ENCODE peak calls at places on chromosomes 3 and 15, in nine cellular contexts. G is tibial artery, O is psoas muscle, P is fibroblast of mammary gland, D is HL-60, M is adrenal gland, X is fibroblast of the aortic adventitia, J is K562, C is tibial nerve. K is an unnamed sample.

GRCh38 chr15:79028411-79028964 is 62.1 kb downstream of the RASGRF1 start:
- DNase-seq in G (peak), O (no peak), P (peak), D (no peak), M (peak), X (peak), J (peak), C (no peak), K (no peak)

GRCh38 chr3:14150491-14151230 is 25.8 kb downstream of the TMEM43 start:
- DNase-seq in G (no peak), O (no peak), P (no peak), D (no peak), M (peak), X (no peak), J (no peak), C (no peak), K (no peak)

GRCh38 chr15:76006136-76006778 is 6.0 kb downstream of the NRG4 start:
- DNase-seq in G (peak), O (no peak), P (peak), D (peak), M (peak), X (peak), J (no peak), C (no peak), K (no peak)

GRCh38 chr15:68188647-68189046 is 16.5 kb downstream of the CALML4 start:
- DNase-seq in G (no peak), O (no peak), P (no peak), D (no peak), M (no peak), X (no peak), J (no peak), C (no peak), K (no peak)

GRCh38 chr15:38073278-38073930 is 139.0 kb downstream of the TMCO5A start:
- DNase-seq in G (no peak), O (no peak), P (peak), D (no peak), M (no peak), X (peak), J (no peak), C (no peak), K (no peak)

GRCh38 chr15:39028069-39028468 is 463.5 kb upstream of the RASGRP1 start:
- DNase-seq in G (peak), O (peak), P (peak), D (no peak), M (peak), X (peak), J (peak), C (no peak), K (no peak)

GRCh38 chr3:45051685-45052084 is 25.6 kb downstream of the CLEC3B start:
- DNase-seq in G (no peak), O (no peak), P (no peak), D (no peak), M (no peak), X (no peak), J (no peak), C (no peak), K (no peak)

GRCh38 chr15:38080651-38081271 is 146.3 kb downstream of the TMCO5A start:
- DNase-seq in G (no peak), O (no peak), P (no peak), D (no peak), M (no peak), X (peak), J (no peak), C (no peak), K (no peak)

GRCh38 chr3:22147161-22147560 is 396.2 kb upstream of the ZNF385D start:
- DNase-seq in G (no peak), O (no peak), P (no peak), D (no peak), M (no peak), X (no peak), J (no peak), C (no peak), K (no peak)

GRCh38 chr3:173725507-173725906 is 328.0 kb downstream of the NLGN1 start:
- DNase-seq in G (no peak), O (no peak), P (peak), D (no peak), M (no peak), X (no peak), J (no peak), C (no peak), K (no peak)

GRCh38 chr15:41811432-41812195 is 16.3 kb upstream of the JMJD7 start:
- DNase-seq in G (peak), O (peak), P (peak), D (peak), M (peak), X (peak), J (peak), C (peak), K (no peak)

GRCh38 chr3:108820586-108820985 is 2.0 kb upstream of the TRAT1 start:
- DNase-seq in G (no peak), O (no peak), P (no peak), D (no peak), M (no peak), X (no peak), J (no peak), C (no peak), K (no peak)

GRCh38 chr3:9806137-9806536 is 3.9 kb upstream of the TTLL3 start:
- DNase-seq in G (no peak), O (no peak), P (no peak), D (no peak), M (no peak), X (no peak), J (no peak), C (no peak), K (no peak)

GRCh38 chr15:63252292-63252691 is 25.1 kb upstream of the APH1B start:
- DNase-seq in G (no peak), O (no peak), P (no peak), D (no peak), M (no peak), X (no peak), J (no peak), C (no peak), K (no peak)

GRCh38 chr3:83317605-83318004 is 1556.2 kb upstream of the GBE1 start:
- DNase-seq in G (no peak), O (no peak), P (no peak), D (no peak), M (no peak), X (no peak), J (no peak), C (no peak), K (no peak)

GRCh38 chr15:60649845-60650548 is 171.1 kb upstream of the ICE2 start:
- DNase-seq in G (no peak), O (no peak), P (peak), D (no peak), M (no peak), X (no peak), J (no peak), C (no peak), K (no peak)

GRCh38 chr3:30720586-30721313 is 114.3 kb downstream of the TGFBR2 start:
- DNase-seq in G (no peak), O (no peak), P (peak), D (no peak), M (no peak), X (peak), J (no peak), C (no peak), K (peak)

GRCh38 chr3:160577551-160578195 is 12.3 kb upstream of the KPNA4 start:
- DNase-seq in G (no peak), O (no peak), P (peak), D (no peak), M (no peak), X (peak), J (no peak), C (no peak), K (no peak)

GRCh38 chr3:127256138-127256537 is 31.7 kb downstream of the PRR20G start:
- DNase-seq in G (no peak), O (no peak), P (no peak), D (no peak), M (no peak), X (no peak), J (no peak), C (no peak), K (no peak)

GRCh38 chr3:72591522-72592421 is 256.5 kb downstream of the SHQ1 start:
- DNase-seq in G (peak), O (no peak), P (peak), D (no peak), M (peak), X (peak), J (peak), C (peak), K (peak)

GRCh38 chr3:139427283-139428060 is 38.0 kb upstream of the COPB2 start:
- DNase-seq in G (no peak), O (no peak), P (peak), D (peak), M (no peak), X (peak), J (peak), C (no peak), K (peak)

GRCh38 chr3:13544293-13544831 is 4.6 kb upstream of the FBLN2 start:
- DNase-seq in G (no peak), O (peak), P (peak), D (no peak), M (no peak), X (peak), J (peak), C (no peak), K (peak)

GRCh38 chr3:109910772-109911171 is 573.4 kb upstream of the DPPA4 start:
- DNase-seq in G (no peak), O (no peak), P (no peak), D (no peak), M (no peak), X (no peak), J (no peak), C (no peak), K (no peak)

GRCh38 chr3:133426721-133427120 is 26.9 kb downstream of the BFSP2 start:
- DNase-seq in G (no peak), O (no peak), P (peak), D (no peak), M (no peak), X (peak), J (no peak), C (no peak), K (no peak)

GRCh38 chr3:78204977-78205376 is 1165.1 kb downstream of the ROBO2 start:
- DNase-seq in G (no peak), O (no peak), P (peak), D (no peak), M (no peak), X (peak), J (no peak), C (no peak), K (no peak)

DNA sequence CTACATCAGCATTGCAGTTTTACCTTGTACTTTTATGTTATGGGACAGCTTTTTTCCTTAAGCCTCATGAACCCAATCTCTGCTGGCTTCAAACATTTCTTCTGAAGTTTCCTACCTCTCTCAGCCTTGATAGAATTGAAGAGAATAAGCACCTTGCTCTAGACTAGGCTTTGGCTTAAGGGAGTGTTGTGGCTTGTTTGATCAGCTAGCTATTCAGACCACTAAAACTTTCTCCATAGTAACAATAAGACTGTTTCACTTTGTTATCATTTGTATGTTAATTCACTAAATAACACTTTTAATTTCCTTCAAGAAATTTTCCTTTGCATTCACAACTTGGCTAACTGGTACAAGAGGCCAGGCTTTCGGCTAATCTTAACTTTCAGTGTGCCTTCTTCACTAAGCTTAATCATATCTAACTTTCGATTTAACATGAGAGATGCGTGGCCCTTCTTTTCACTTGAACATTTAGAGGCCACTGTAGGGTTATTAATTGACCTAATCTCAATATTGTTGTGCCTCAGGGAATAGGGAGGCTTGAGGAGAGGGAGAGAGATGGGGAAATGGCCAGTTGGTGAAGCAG is 8.1 kb upstream of the TIGIT start:
- DNase-seq in G (no peak), O (no peak), P (no peak), D (no peak), M (no peak), X (no peak), J (no peak), C (no peak), K (no peak)
- H3K4me3 ChIP-seq in G (no peak), O (no peak), P (no peak), D (no peak), M (no peak), X (no peak), J (no peak), C (no peak), K (no peak)

DNA sequence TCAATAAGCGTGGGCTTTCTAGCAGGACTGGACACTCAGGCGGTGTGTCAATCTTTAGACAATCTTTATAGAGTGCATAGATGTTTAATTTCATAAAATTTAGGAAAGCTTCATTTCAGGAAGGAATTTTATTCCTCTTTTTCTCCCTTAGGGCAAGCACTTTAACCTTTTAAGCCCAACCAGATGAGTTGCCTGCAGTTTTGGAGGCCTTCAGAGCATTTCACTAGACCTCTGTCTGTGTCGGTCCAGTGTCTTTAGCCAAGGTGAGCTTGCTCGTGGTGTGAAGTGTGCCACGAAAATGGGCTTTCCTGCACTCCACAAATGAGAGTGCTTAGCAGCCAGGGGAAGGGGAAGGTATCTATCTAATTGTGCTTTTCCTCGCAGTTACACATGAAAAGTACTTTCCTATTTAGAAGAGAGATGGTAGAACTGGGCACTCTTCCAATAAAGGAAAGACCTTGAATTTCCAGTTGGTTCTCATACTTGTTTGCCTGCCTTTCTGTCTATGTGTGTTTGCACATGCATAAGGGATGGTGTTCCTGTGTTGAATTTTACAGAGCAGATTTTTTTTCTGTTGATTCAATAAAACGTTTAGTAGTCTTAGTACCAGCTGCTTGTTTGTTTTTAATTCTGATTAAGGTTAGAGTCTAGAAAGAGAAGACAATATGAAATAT is 53.6 kb downstream of the FEZF2 start:
- DNase-seq in G (no peak), O (no peak), P (no peak), D (no peak), M (no peak), X (no peak), J (no peak), C (no peak), K (no peak)
- H3K4me3 ChIP-seq in G (peak), O (peak), P (peak), D (no peak), M (no peak), X (peak), J (no peak), C (peak), K (peak)

GRCh38 chr3:128992926-128993460 is 883 bp downstream of the CFAP92 start:
- DNase-seq in G (no peak), O (peak), P (no peak), D (no peak), M (no peak), X (no peak), J (no peak), C (no peak), K (no peak)
- H3K4me3 ChIP-seq in G (peak), O (no peak), P (no peak), D (no peak), M (no peak), X (no peak), J (no peak), C (no peak), K (peak)

DNA sequence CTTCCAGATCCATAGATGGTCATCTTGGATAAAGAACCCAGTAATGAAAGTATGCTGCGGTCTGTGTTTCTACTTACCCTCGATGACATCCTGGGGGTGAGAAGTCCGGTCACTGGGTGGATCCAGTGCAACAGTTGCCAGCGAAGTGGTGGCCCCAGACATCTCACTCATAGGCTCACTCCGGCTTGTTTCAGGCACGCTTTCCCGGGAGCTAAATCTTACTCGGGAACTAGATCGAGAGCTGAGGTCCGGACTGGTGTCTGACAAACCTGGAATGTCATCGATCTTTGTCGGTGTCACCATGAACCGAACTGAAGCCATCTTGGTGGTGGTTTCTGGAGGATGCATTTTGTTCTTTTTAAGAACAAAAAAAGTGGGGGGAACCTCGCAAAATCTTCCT is 1.2 kb downstream of the SLC12A6 start:
- DNase-seq in G (no peak), O (no peak), P (no peak), D (no peak), M (peak), X (no peak), J (no peak), C (no peak), K (no peak)
- H3K4me3 ChIP-seq in G (peak), O (peak), P (no peak), D (peak), M (no peak), X (peak), J (no peak), C (peak), K (no peak)

GRCh38 chr3:8445861-8446260 is 55.8 kb upstream of the LMCD1 start:
- DNase-seq in G (no peak), O (no peak), P (peak), D (no peak), M (no peak), X (peak), J (no peak), C (no peak), K (no peak)

GRCh38 chr3:8442993-8443670 is 58.5 kb upstream of the LMCD1 start:
- DNase-seq in G (no peak), O (no peak), P (no peak), D (no peak), M (no peak), X (peak), J (no peak), C (no peak), K (no peak)

GRCh38 chr3:8444883-8445282 is 56.7 kb upstream of the LMCD1 start:
- DNase-seq in G (no peak), O (no peak), P (no peak), D (no peak), M (no peak), X (no peak), J (no peak), C (no peak), K (no peak)

GRCh38 chr3:8443829-8444791 is 57.5 kb upstream of the LMCD1 start:
- DNase-seq in G (peak), O (peak), P (peak), D (no peak), M (peak), X (peak), J (peak), C (peak), K (no peak)

GRCh38 chr3:8446845-8447244 is 54.8 kb upstream of the LMCD1 start:
- DNase-seq in G (no peak), O (no peak), P (no peak), D (no peak), M (no peak), X (no peak), J (no peak), C (no peak), K (no peak)
- H3K4me3 ChIP-seq in G (no peak), O (no peak), P (no peak), D (no peak), M (no peak), X (no peak), J (no peak), C (no peak), K (no peak)